ENCODE peak calls at places on chromosomes 13 and 19, in six cellular contexts. H, U, I, Y, C and T are unnamed samples.

GRCh38 chr13:72208112-72208645 is 341.2 kb upstream of the DACH1 start:
- DNase-seq in H (no peak), I (no peak), U (no peak), Y (no peak), C (no peak), T (no peak)

GRCh38 chr19:2528543-2529173 is 52.7 kb downstream of the GADD45B start:
- DNase-seq in Y (no peak), I (no peak), H (no peak), U (no peak), C (no peak), T (peak)

GRCh38 chr13:109387438-109387837 is 398.9 kb downstream of the IRS2 start:
- DNase-seq in H (no peak), U (no peak), Y (peak), C (no peak), I (no peak), T (no peak)

GRCh38 chr19:34313188-34313587 is 51.8 kb upstream of the GPI start:
- DNase-seq in Y (no peak), I (no peak), C (peak), H (no peak), U (no peak), T (no peak)

GRCh38 chr19:7109678-7110289 is 40.3 kb downstream of the ZNF557 start:
- DNase-seq in H (no peak), U (peak), Y (no peak), I (no peak), C (no peak), T (peak)

GRCh38 chr13:38703255-38703654 is 16.4 kb downstream of the FREM2 start:
- DNase-seq in Y (no peak), U (no peak), H (no peak), C (no peak), I (no peak), T (no peak)

GRCh38 chr13:94251801-94252200 is 227.7 kb downstream of the DCT start:
- DNase-seq in C (peak), I (no peak), U (no peak), H (peak), Y (no peak), T (no peak)

GRCh38 chr19:3207466-3208242 is 16.8 kb upstream of the CELF5 start:
- DNase-seq in H (no peak), I (no peak), C (no peak), Y (no peak), U (peak), T (peak)

GRCh38 chr19:4972509-4973230 is 3.8 kb downstream of the KDM4B start:
- DNase-seq in Y (no peak), H (no peak), C (peak), I (no peak), U (no peak), T (no peak)

GRCh38 chr13:70723732-70724131 is 615.5 kb upstream of the KLHL1 start:
- DNase-seq in Y (no peak), C (peak), H (no peak), U (no peak), I (no peak), T (no peak)

GRCh38 chr19:38284422-38284821 is 19.6 kb upstream of the C19orf33 start:
- DNase-seq in H (no peak), U (no peak), I (no peak), Y (no peak), C (no peak), T (no peak)

GRCh38 chr19:4970558-4971423 is 1.9 kb downstream of the KDM4B start:
- DNase-seq in Y (no peak), H (no peak), I (no peak), C (peak), U (no peak), T (no peak)